ENCODE peak calls at places on chromosomes 12 and 14, in five cellular contexts. H is naive thymus-derived CD8-positive, alpha-beta T cell; U is kidney; Z is WTC11; M is AG20443. V is an unnamed sample.

GRCh38 chr12:79055926-79056674 is 191.5 kb downstream of the SYT1 start:
- DNase-seq in U (no peak), Z (no peak), M (no peak), H (no peak), V (no peak)

GRCh38 chr12:62724947-62725447 is 210.0 kb downstream of the PPM1H start:
- DNase-seq in M (peak; percentile 85), Z (peak; percentile 32), H (no peak), U (no peak), V (no peak)

GRCh38 chr14:64841121-64841611 is 38.5 kb downstream of the SPTB start:
- DNase-seq in Z (peak; percentile 58), U (no peak), H (no peak), M (peak; percentile 72), V (no peak)

GRCh38 chr12:84862190-84862589 is 50.4 kb downstream of the SLC6A15 start:
- DNase-seq in M (no peak), U (no peak), H (no peak), Z (no peak), V (no peak)

GRCh38 chr12:78866518-78866917 is 1.9 kb downstream of the SYT1 start:
- DNase-seq in U (no peak), Z (no peak), M (no peak), H (no peak), V (no peak)

GRCh38 chr12:125890983-125891382 is 825.7 kb downstream of the AACS start:
- DNase-seq in U (no peak), M (no peak), H (no peak), Z (no peak), V (no peak)

GRCh38 chr14:50225067-50225973 is 6.1 kb downstream of the SOS2 start:
- DNase-seq in Z (no peak), H (no peak), M (peak; percentile 80), U (no peak), V (no peak)

GRCh38 chr12:79886917-79887519 is 47.9 kb downstream of the PPP1R12A start:
- DNase-seq in M (no peak), H (no peak), U (no peak), Z (no peak), V (no peak)

GRCh38 chr12:113766880-113767878 is 198.9 kb downstream of the RBM19 start:
- DNase-seq in H (no peak), U (no peak), M (peak; percentile 91), Z (no peak), V (no peak)

GRCh38 chr14:81221579-81222102 is 882 bp upstream of the GTF2A1 start:
- DNase-seq in H (no peak), Z (no peak), U (no peak), M (no peak), V (no peak)

GRCh38 chr14:96178674-96179321 is 25.8 kb upstream of the BDKRB2 start:
- DNase-seq in M (no peak), U (peak; percentile 18), Z (no peak), H (no peak), V (no peak)

V was measured in nucleus accumbens.